ENCODE peak calls at places on chromosomes 12 and 14, in seven cellular contexts. One of them, this sample, is unnamed.

GRCh38 chr14:21070083-21070609 is at the start of gene ARHGEF40:
- DNase-seq in uterus: peak; percentile 58
- DNase-seq in testis: no peak
- DNase-seq in prostate gland: peak; percentile 48
- DNase-seq in HCT116: no peak
- DNase-seq in transverse colon: peak; percentile 69
- DNase-seq in sigmoid colon: no peak
- DNase-seq in this sample: peak; percentile 46

GRCh38 chr14:91985008-91985407 is 37.5 kb upstream of the FBLN5 start:
- DNase-seq in uterus: no peak
- DNase-seq in testis: no peak
- DNase-seq in prostate gland: no peak
- DNase-seq in HCT116: no peak
- DNase-seq in transverse colon: no peak
- DNase-seq in sigmoid colon: no peak
- DNase-seq in this sample: no peak

GRCh38 chr12:51240971-51241370 is 2.3 kb downstream of the DAZAP2 start:
- DNase-seq in uterus: no peak
- DNase-seq in testis: no peak
- DNase-seq in prostate gland: no peak
- DNase-seq in HCT116: no peak
- DNase-seq in transverse colon: no peak
- DNase-seq in sigmoid colon: no peak
- DNase-seq in this sample: no peak

GRCh38 chr14:60658116-60658515 is 8.8 kb upstream of the SIX1 start:
- DNase-seq in uterus: no peak
- DNase-seq in testis: no peak
- DNase-seq in prostate gland: no peak
- DNase-seq in HCT116: no peak
- DNase-seq in transverse colon: no peak
- DNase-seq in sigmoid colon: no peak
- DNase-seq in this sample: no peak

GRCh38 chr12:630656-631632 is 32.3 kb downstream of the NINJ2 start:
- DNase-seq in uterus: no peak
- DNase-seq in testis: peak; percentile 47
- DNase-seq in prostate gland: no peak
- DNase-seq in HCT116: no peak
- DNase-seq in transverse colon: peak; percentile 84
- DNase-seq in sigmoid colon: peak; percentile 76
- DNase-seq in this sample: no peak

GRCh38 chr14:60724080-60724618 is at the start of gene SIX4:
- DNase-seq in uterus: peak; percentile 68
- DNase-seq in testis: peak; percentile 78
- DNase-seq in prostate gland: peak; percentile 94
- DNase-seq in HCT116: peak; percentile 78
- DNase-seq in transverse colon: peak; percentile 53
- DNase-seq in sigmoid colon: peak; percentile 87
- DNase-seq in this sample: peak; percentile 14

GRCh38 chr12:66514581-66514980 is 164.3 kb downstream of the GRIP1 start:
- DNase-seq in uterus: no peak
- DNase-seq in testis: no peak
- DNase-seq in prostate gland: no peak
- DNase-seq in HCT116: no peak
- DNase-seq in transverse colon: no peak
- DNase-seq in sigmoid colon: no peak
- DNase-seq in this sample: no peak

GRCh38 chr14:58690801-58691516 is 53.2 kb downstream of the DACT1 start:
- DNase-seq in uterus: no peak
- DNase-seq in testis: no peak
- DNase-seq in prostate gland: no peak
- DNase-seq in HCT116: no peak
- DNase-seq in transverse colon: peak; percentile 91
- DNase-seq in sigmoid colon: no peak
- DNase-seq in this sample: no peak

GRCh38 chr14:20662968-20663731 is 21.2 kb upstream of the RNASE4 start:
- DNase-seq in uterus: peak; percentile 81
- DNase-seq in testis: peak; percentile 59
- DNase-seq in prostate gland: peak; percentile 48
- DNase-seq in HCT116: peak; percentile 92
- DNase-seq in transverse colon: peak; percentile 83
- DNase-seq in sigmoid colon: peak; percentile 73
- DNase-seq in this sample: peak; percentile 13

GRCh38 chr14:89927466-89927865 is 27.1 kb downstream of the EFCAB11 start:
- DNase-seq in uterus: no peak
- DNase-seq in testis: no peak
- DNase-seq in prostate gland: no peak
- DNase-seq in HCT116: no peak
- DNase-seq in transverse colon: no peak
- DNase-seq in sigmoid colon: no peak
- DNase-seq in this sample: no peak

GRCh38 chr12:124434364-124434763 is 133.0 kb downstream of the NCOR2 start:
- DNase-seq in uterus: no peak
- DNase-seq in testis: no peak
- DNase-seq in prostate gland: no peak
- DNase-seq in HCT116: no peak
- DNase-seq in transverse colon: no peak
- DNase-seq in sigmoid colon: no peak
- DNase-seq in this sample: no peak

GRCh38 chr14:73753887-73754880 is 40.0 kb upstream of the PNMA1 start:
- DNase-seq in uterus: no peak
- DNase-seq in testis: no peak
- DNase-seq in prostate gland: no peak
- DNase-seq in HCT116: no peak
- DNase-seq in transverse colon: peak; percentile 70
- DNase-seq in sigmoid colon: peak; percentile 83
- DNase-seq in this sample: no peak

GRCh38 chr12:89062996-89063395 is 289.3 kb downstream of the DUSP6 start:
- DNase-seq in uterus: no peak
- DNase-seq in testis: no peak
- DNase-seq in prostate gland: no peak
- DNase-seq in HCT116: no peak
- DNase-seq in transverse colon: no peak
- DNase-seq in sigmoid colon: no peak
- DNase-seq in this sample: no peak

GRCh38 chr12:122106891-122107660 is 28.5 kb downstream of the MLXIP start:
- DNase-seq in uterus: no peak
- DNase-seq in testis: no peak
- DNase-seq in prostate gland: no peak
- DNase-seq in HCT116: no peak
- DNase-seq in transverse colon: peak; percentile 81
- DNase-seq in sigmoid colon: peak; percentile 71
- DNase-seq in this sample: no peak

GRCh38 chr14:73143003-73143402 is 6.7 kb downstream of the PSEN1 start:
- DNase-seq in uterus: no peak
- DNase-seq in testis: no peak
- DNase-seq in prostate gland: no peak
- DNase-seq in HCT116: no peak
- DNase-seq in transverse colon: no peak
- DNase-seq in sigmoid colon: no peak
- DNase-seq in this sample: no peak

GRCh38 chr14:95250936-95251335 is 68.8 kb downstream of the CLMN start:
- DNase-seq in uterus: no peak
- DNase-seq in testis: no peak
- DNase-seq in prostate gland: no peak
- DNase-seq in HCT116: no peak
- DNase-seq in transverse colon: no peak
- DNase-seq in sigmoid colon: no peak
- DNase-seq in this sample: no peak

GRCh38 chr14:29724991-29725390 is 202.7 kb downstream of the PRKD1 start:
- DNase-seq in uterus: no peak
- DNase-seq in testis: no peak
- DNase-seq in prostate gland: no peak
- DNase-seq in HCT116: no peak
- DNase-seq in transverse colon: no peak
- DNase-seq in sigmoid colon: no peak
- DNase-seq in this sample: no peak

GRCh38 chr12:54364413-54364812 is at the start of gene GPR84:
- DNase-seq in uterus: no peak
- DNase-seq in testis: no peak
- DNase-seq in prostate gland: no peak
- DNase-seq in HCT116: no peak
- DNase-seq in transverse colon: no peak
- DNase-seq in sigmoid colon: no peak
- DNase-seq in this sample: no peak

GRCh38 chr12:64813733-64814132 is 10.7 kb upstream of the TBC1D30 start:
- DNase-seq in uterus: no peak
- DNase-seq in testis: no peak
- DNase-seq in prostate gland: no peak
- DNase-seq in HCT116: no peak
- DNase-seq in transverse colon: no peak
- DNase-seq in sigmoid colon: no peak
- DNase-seq in this sample: no peak

GRCh38 chr14:22252591-22253178 is 336.3 kb downstream of the DAD1 start:
- DNase-seq in uterus: no peak
- DNase-seq in testis: no peak
- DNase-seq in prostate gland: no peak
- DNase-seq in HCT116: no peak
- DNase-seq in transverse colon: no peak
- DNase-seq in sigmoid colon: no peak
- DNase-seq in this sample: no peak
- H3K27ac ChIP-seq in uterus: no peak overlapping the region
- H3K27ac ChIP-seq in testis: no peak overlapping the region
- H3K27ac ChIP-seq in prostate gland: no peak overlapping the region
- H3K27ac ChIP-seq in HCT116: no peak overlapping the region
- H3K27ac ChIP-seq in transverse colon: no peak overlapping the region
- H3K27ac ChIP-seq in sigmoid colon: no peak overlapping the region
- H3K27ac ChIP-seq in this sample: no peak overlapping the region

GRCh38 chr12:20653871-20654270 is 41.3 kb upstream of the SLCO1C1 start:
- DNase-seq in uterus: no peak
- DNase-seq in testis: no peak
- DNase-seq in prostate gland: no peak
- DNase-seq in HCT116: no peak
- DNase-seq in transverse colon: no peak
- DNase-seq in sigmoid colon: no peak
- DNase-seq in this sample: no peak

GRCh38 chr12:20656600-20656999 is 38.5 kb upstream of the SLCO1C1 start:
- DNase-seq in uterus: no peak
- DNase-seq in testis: no peak
- DNase-seq in prostate gland: no peak
- DNase-seq in HCT116: no peak
- DNase-seq in transverse colon: no peak
- DNase-seq in sigmoid colon: no peak
- DNase-seq in this sample: no peak

DNA sequence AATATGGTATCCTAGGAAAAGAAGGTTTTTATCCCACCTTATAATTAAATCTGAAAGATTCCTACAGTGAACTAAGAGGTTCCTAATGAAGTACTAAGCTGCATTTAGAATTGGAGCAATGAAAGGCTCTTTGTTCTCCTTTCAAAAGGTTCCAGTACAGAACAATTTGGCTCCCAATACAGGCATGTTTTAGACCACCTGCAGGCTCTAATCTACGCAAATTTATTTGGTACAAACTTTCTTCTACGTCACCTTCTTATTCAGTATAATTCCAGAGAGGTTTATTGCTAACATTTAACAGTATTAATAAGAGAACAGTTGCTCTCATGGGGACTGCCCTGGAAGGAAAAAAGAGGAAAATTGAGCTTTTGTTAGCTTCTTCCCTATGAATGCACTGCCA is 37.6 kb upstream of the SLCO1C1 start:
- DNase-seq in uterus: no peak
- DNase-seq in testis: no peak
- DNase-seq in prostate gland: no peak
- DNase-seq in HCT116: no peak
- DNase-seq in transverse colon: no peak
- DNase-seq in sigmoid colon: no peak
- DNase-seq in this sample: peak; percentile 7
- TF ChIP-seq POLR2A in uterus: no peak
- TF ChIP-seq POLR2A in testis: no peak
- TF ChIP-seq POLR2A in prostate gland: no peak
- TF ChIP-seq POLR2A in HCT116: no peak
- TF ChIP-seq POLR2A in transverse colon: no peak
- TF ChIP-seq POLR2A in sigmoid colon: no peak
- TF ChIP-seq POLR2A in this sample: no peak

GRCh38 chr14:76729195-76729594 is 32.1 kb upstream of the VASH1 start:
- DNase-seq in uterus: no peak
- DNase-seq in testis: peak; percentile 53
- DNase-seq in prostate gland: no peak
- DNase-seq in HCT116: no peak
- DNase-seq in transverse colon: no peak
- DNase-seq in sigmoid colon: no peak
- DNase-seq in this sample: no peak

GRCh38 chr14:76729953-76730505 is 31.2 kb upstream of the VASH1 start:
- DNase-seq in uterus: no peak
- DNase-seq in testis: no peak
- DNase-seq in prostate gland: no peak
- DNase-seq in HCT116: no peak
- DNase-seq in transverse colon: no peak
- DNase-seq in sigmoid colon: no peak
- DNase-seq in this sample: no peak

GRCh38 chr14:76726551-76726961 is 34.7 kb upstream of the VASH1 start:
- DNase-seq in uterus: no peak
- DNase-seq in testis: no peak
- DNase-seq in prostate gland: no peak
- DNase-seq in HCT116: no peak
- DNase-seq in transverse colon: no peak
- DNase-seq in sigmoid colon: no peak
- DNase-seq in this sample: no peak

GRCh38 chr14:76724827-76725550 is 36.3 kb upstream of the VASH1 start:
- DNase-seq in uterus: no peak
- DNase-seq in testis: no peak
- DNase-seq in prostate gland: no peak
- DNase-seq in HCT116: no peak
- DNase-seq in transverse colon: no peak
- DNase-seq in sigmoid colon: no peak
- DNase-seq in this sample: no peak

DNA sequence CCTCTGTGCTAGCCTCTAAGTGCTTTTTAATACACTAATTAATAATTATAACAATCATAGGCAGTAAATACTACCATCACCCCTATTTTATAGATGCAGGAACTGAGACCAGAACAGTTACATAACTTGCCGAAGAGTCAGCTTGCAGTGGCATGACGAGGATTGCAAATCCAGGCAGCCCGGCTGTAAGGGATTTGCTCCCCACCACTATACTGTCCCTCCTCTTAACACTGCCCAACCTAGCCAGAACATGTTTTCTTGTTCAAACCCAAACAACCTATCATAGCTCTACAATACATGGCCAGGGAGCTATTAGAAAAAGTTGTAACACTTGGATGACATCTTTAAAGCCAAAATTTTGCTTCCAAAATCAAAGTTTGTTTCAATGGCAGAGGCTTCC is 33.9 kb upstream of the VASH1 start:
- DNase-seq in uterus: no peak
- DNase-seq in testis: no peak
- DNase-seq in prostate gland: no peak
- DNase-seq in HCT116: no peak
- DNase-seq in transverse colon: no peak
- DNase-seq in sigmoid colon: no peak
- DNase-seq in this sample: no peak
- H3K27ac ChIP-seq in uterus: no peak overlapping the region
- H3K27ac ChIP-seq in testis: peak overlapping the region; percentile 14
- H3K27ac ChIP-seq in prostate gland: no peak overlapping the region
- H3K27ac ChIP-seq in HCT116: no peak overlapping the region
- H3K27ac ChIP-seq in transverse colon: no peak overlapping the region
- H3K27ac ChIP-seq in sigmoid colon: no peak overlapping the region
- H3K27ac ChIP-seq in this sample: no peak overlapping the region

DNA sequence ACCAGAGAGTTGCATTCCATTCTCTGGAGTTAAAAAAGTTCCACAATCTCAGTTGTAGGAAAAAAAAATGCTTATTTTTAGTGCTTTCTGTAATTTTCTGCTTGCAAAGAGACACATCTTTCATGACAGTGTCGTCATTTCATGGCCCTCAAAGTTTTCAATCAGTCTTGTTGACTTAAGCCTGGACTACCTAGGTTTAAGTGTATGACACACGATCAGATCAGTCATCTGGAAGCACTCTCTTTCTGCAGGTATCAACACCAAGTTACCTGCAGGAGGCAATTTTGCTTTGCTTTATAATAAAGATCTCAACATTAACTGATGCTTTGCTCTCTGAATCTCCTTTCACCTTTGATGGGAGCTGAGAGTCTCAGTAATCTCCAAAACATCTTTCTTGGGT is 251.6 kb downstream of the BCAT1 start:
- DNase-seq in uterus: no peak
- DNase-seq in testis: no peak
- DNase-seq in prostate gland: no peak
- DNase-seq in HCT116: no peak
- DNase-seq in transverse colon: no peak
- DNase-seq in sigmoid colon: no peak
- DNase-seq in this sample: no peak
- TF ChIP-seq POLR2A in uterus: no peak
- TF ChIP-seq POLR2A in testis: no peak
- TF ChIP-seq POLR2A in prostate gland: no peak
- TF ChIP-seq POLR2A in HCT116: no peak
- TF ChIP-seq POLR2A in transverse colon: no peak
- TF ChIP-seq POLR2A in sigmoid colon: no peak
- TF ChIP-seq POLR2A in this sample: no peak

This sample was measured in tibial nerve.